ENCODE peak calls at places on chromosomes 2 and 18, in six cellular contexts. Y is germinal center, W is NCI-H82, N is mesenchymal stem cell, V is Caki2, S is iris pigment epithelial cell. Q is an unnamed sample.

GRCh38 chr18:48136051-48136543 is 205.6 kb upstream of the SMAD2 start:
- DNase-seq in Y (no peak), W (no peak), N (no peak), V (no peak), S (no peak), Q (no peak)

GRCh38 chr2:55148269-55148668 is 83.8 kb downstream of the CLHC1 start:
- DNase-seq in Y (no peak), W (no peak), N (peak), V (no peak), S (peak), Q (no peak)

GRCh38 chr2:69104281-69104680 is 91.3 kb downstream of the ANTXR1 start:
- DNase-seq in Y (no peak), W (no peak), N (no peak), V (no peak), S (no peak), Q (no peak)

GRCh38 chr2:216862628-216863027 is 2.8 kb upstream of the TNP1 start:
- DNase-seq in Y (no peak), W (no peak), N (no peak), V (no peak), S (no peak), Q (no peak)

GRCh38 chr2:118968031-118968430 is 26.0 kb downstream of the MARCO start:
- DNase-seq in Y (no peak), W (no peak), N (no peak), V (no peak), S (no peak), Q (no peak)

GRCh38 chr2:231124833-231125232 is at the start of gene HTR2B:
- DNase-seq in Y (no peak), W (no peak), N (peak), V (no peak), S (peak), Q (no peak)

GRCh38 chr2:113896791-113897190 is 6.9 kb downstream of the ACTR3 start:
- DNase-seq in Y (no peak), W (no peak), N (no peak), V (no peak), S (no peak), Q (no peak)

GRCh38 chr2:149219853-149220252 is 110.5 kb upstream of the LYPD6 start:
- DNase-seq in Y (no peak), W (no peak), N (no peak), V (no peak), S (no peak), Q (no peak)

GRCh38 chr2:230131366-230131765 is 62.6 kb upstream of the SLC16A14 start:
- DNase-seq in Y (no peak), W (no peak), N (no peak), V (no peak), S (no peak), Q (no peak)

GRCh38 chr18:76394780-76395476 is 100.1 kb downstream of the ZNF516 start:
- DNase-seq in Y (no peak), W (no peak), N (no peak), V (peak), S (peak), Q (no peak)

GRCh38 chr2:40147360-40147759 is 304.5 kb downstream of the SLC8A1 start:
- DNase-seq in Y (no peak), W (no peak), N (no peak), V (no peak), S (no peak), Q (no peak)

GRCh38 chr2:216404010-216404618 is 8.2 kb upstream of the SMARCAL1 start:
- DNase-seq in Y (peak), W (peak), N (peak), V (no peak), S (peak), Q (peak)

GRCh38 chr2:70944291-70944690 is 8.6 kb downstream of the ATP6V1B1 start:
- DNase-seq in Y (no peak), W (no peak), N (no peak), V (no peak), S (no peak), Q (no peak)

GRCh38 chr18:79590191-79591039 is 89.2 kb upstream of the CTDP1 start:
- DNase-seq in Y (no peak), W (no peak), N (no peak), V (no peak), S (no peak), Q (no peak)

GRCh38 chr2:120064664-120065063 is 51.8 kb downstream of the EPB41L5 start:
- DNase-seq in Y (no peak), W (no peak), N (peak), V (no peak), S (no peak), Q (no peak)

GRCh38 chr2:64326578-64327050 is 127.3 kb upstream of the LGALSL start:
- DNase-seq in Y (no peak), W (no peak), N (no peak), V (no peak), S (no peak), Q (no peak)

GRCh38 chr2:228731517-228731916 is 539.6 kb downstream of the PID1 start:
- DNase-seq in Y (no peak), W (no peak), N (peak), V (peak), S (peak), Q (no peak)

GRCh38 chr2:181309161-181309560 is 148.0 kb upstream of the ITGA4 start:
- DNase-seq in Y (no peak), W (no peak), N (no peak), V (no peak), S (no peak), Q (no peak)

GRCh38 chr2:15708865-15709820 is 117.5 kb downstream of the DDX1 start:
- DNase-seq in Y (no peak), W (no peak), N (no peak), V (no peak), S (no peak), Q (no peak)

GRCh38 chr2:75146903-75147332 is 52.4 kb downstream of the TACR1 start:
- DNase-seq in Y (no peak), W (no peak), N (peak), V (no peak), S (peak), Q (no peak)

Q was measured in CD4-positive, alpha-beta memory T cell.